ENCODE peak calls at places on chromosome 5, in five cellular contexts. U is PC-9, R is heart right ventricle, K is fibroblast of mammary gland, M is HL-60. D is an unnamed sample.

GRCh38 chr5:128546658-128547281 is 8.7 kb upstream of the FBN2 start:
- DNase-seq in U (peak), R (no peak), K (no peak), M (no peak), D (peak)

GRCh38 chr5:10656176-10656830 is 92.4 kb downstream of the ANKRD33B start:
- DNase-seq in U (no peak), R (no peak), K (peak), M (no peak), D (peak)

GRCh38 chr5:541148-541887 is 17.1 kb upstream of the SLC9A3 start:
- DNase-seq in U (no peak), R (no peak), K (no peak), M (no peak), D (no peak)

GRCh38 chr5:9562101-9562500 is 16.2 kb upstream of the SEMA5A start:
- DNase-seq in U (peak), R (no peak), K (peak), M (no peak), D (no peak)

GRCh38 chr5:132136906-132137305 is 63.3 kb downstream of the CSF2 start:
- DNase-seq in U (no peak), R (no peak), K (peak), M (no peak), D (no peak)

GRCh38 chr5:143543358-143544255 is 140.1 kb upstream of the NR3C1 start:
- DNase-seq in U (no peak), R (no peak), K (peak), M (no peak), D (no peak)

GRCh38 chr5:142320427-142320732 is 4.4 kb downstream of the SPRY4 start:
- DNase-seq in U (no peak), R (no peak), K (no peak), M (no peak), D (no peak)

GRCh38 chr5:132417010-132417439 is 47.5 kb downstream of the SLC22A5 start:
- DNase-seq in U (peak), R (no peak), K (peak), M (no peak), D (no peak)

GRCh38 chr5:74517700-74518099 is 122.8 kb downstream of the ENC1 start:
- DNase-seq in U (no peak), R (peak), K (peak), M (no peak), D (no peak)

GRCh38 chr5:40074801-40075200 is 604.9 kb upstream of the PTGER4 start:
- DNase-seq in U (no peak), R (no peak), K (no peak), M (no peak), D (no peak)

GRCh38 chr5:134911285-134912215 is 6.6 kb downstream of the PCBD2 start:
- DNase-seq in U (no peak), R (no peak), K (peak), M (no peak), D (no peak)

GRCh38 chr5:121188849-121189248 is 662.8 kb upstream of the FTMT start:
- DNase-seq in U (no peak), R (no peak), K (no peak), M (no peak), D (no peak)

GRCh38 chr5:16578474-16578883 is 38.3 kb downstream of the RETREG1 start:
- DNase-seq in U (no peak), R (no peak), K (no peak), M (no peak), D (no peak)

GRCh38 chr5:88298425-88298824 is 29.8 kb upstream of the TMEM161B start:
- DNase-seq in U (no peak), R (no peak), K (peak), M (no peak), D (no peak)

GRCh38 chr5:61327761-61328753 is 4.0 kb upstream of the ZSWIM6 start:
- DNase-seq in U (peak), R (no peak), K (peak), M (no peak), D (no peak)

GRCh38 chr5:157059093-157059539 is at the start of gene HAVCR1:
- DNase-seq in U (no peak), R (no peak), K (no peak), M (no peak), D (no peak)

GRCh38 chr5:14900661-14901461 is 29.3 kb upstream of the ANKH start:
- DNase-seq in U (peak), R (peak), K (peak), M (no peak), D (no peak)

GRCh38 chr5:159184858-159185381 is 24.4 kb downstream of the RNF145 start:
- DNase-seq in U (no peak), R (no peak), K (peak), M (no peak), D (no peak)

GRCh38 chr5:171647043-171647899 is 138.3 kb upstream of the SMIM23 start:
- DNase-seq in U (peak), R (no peak), K (peak), M (no peak), D (no peak)

GRCh38 chr5:141234109-141234508 is 11.0 kb downstream of the PCDHB14 start:
- DNase-seq in U (no peak), R (no peak), K (peak), M (no peak), D (no peak)
- TF ChIP-seq CTCF in U (peak), R (peak), K (peak), M (no peak), D (peak)

GRCh38 chr5:37428044-37428443 is 48.9 kb downstream of the WDR70 start:
- DNase-seq in U (no peak), R (no peak), K (no peak), M (no peak), D (no peak)
- H3K4me3 ChIP-seq in U (no peak), R (no peak), K (no peak), M (no peak), D (no peak)

GRCh38 chr5:6286404-6286803 is 91.9 kb downstream of the MED10 start:
- DNase-seq in U (no peak), R (no peak), K (no peak), M (no peak), D (no peak)

GRCh38 chr5:6287136-6287535 is 91.2 kb downstream of the MED10 start:
- DNase-seq in U (no peak), R (no peak), K (no peak), M (no peak), D (no peak)

GRCh38 chr5:6296524-6296923 is 81.8 kb downstream of the MED10 start:
- DNase-seq in U (no peak), R (no peak), K (peak), M (no peak), D (no peak)

GRCh38 chr5:6291961-6292360 is 86.4 kb downstream of the MED10 start:
- DNase-seq in U (no peak), R (no peak), K (peak), M (no peak), D (no peak)
- TF ChIP-seq CTCF in U (peak), R (peak), K (peak), M (no peak), D (peak)

DNA sequence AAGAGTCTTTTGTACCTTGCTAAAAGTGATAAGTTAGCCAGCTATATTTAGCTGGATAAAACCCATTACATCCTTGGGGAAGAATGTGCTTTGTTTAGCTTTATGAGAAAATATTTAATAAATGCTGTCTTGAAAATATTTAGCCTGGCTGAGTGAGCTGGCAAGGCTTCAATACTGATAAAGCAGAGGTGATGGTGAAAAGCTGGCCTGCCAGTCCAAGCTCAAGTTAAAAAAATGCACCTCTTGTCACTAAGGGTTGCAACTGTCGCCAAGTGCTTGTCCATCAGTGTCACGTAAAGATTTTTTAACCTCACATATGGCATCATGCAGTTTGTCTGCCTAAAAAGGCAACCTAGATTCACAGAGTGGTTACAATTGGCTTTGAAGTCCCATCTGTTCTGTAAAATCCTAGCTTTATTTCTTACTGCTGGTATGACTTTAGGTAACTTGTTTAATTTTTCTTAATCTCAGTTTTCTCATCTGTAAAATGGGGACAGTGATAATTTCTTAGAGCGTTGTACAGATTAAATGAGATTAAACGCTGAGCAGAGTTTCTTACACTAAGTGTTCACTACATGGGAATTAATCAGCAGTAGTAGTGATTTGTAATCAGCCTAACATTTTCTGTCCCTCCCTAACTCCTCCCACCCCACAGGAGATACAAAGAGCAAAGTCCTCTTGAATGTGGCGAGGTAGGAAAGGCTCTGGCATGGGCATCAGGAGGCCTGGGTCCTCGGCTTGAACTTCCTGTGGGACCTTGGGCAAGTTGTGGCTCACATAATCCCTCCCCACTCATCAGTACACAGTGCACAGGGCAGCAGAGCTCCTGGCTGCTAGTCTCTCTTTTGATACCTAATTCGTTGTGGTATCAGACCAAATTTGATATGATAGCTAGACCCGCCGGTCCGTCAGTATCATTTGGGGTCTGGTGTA is 48.7 kb downstream of the PIK3R1 start:
- DNase-seq in U (no peak), R (peak), K (no peak), M (no peak), D (peak)
- H3K4me3 ChIP-seq in U (no peak), R (no peak), K (no peak), M (no peak), D (no peak)

GRCh38 chr5:149429839-149430721 is 51.0 kb upstream of the IL17B start:
- DNase-seq in U (no peak), R (peak), K (no peak), M (peak), D (no peak)
- TF ChIP-seq CTCF in U (no peak), R (peak), K (peak), M (peak), D (no peak)

GRCh38 chr5:141121563-141121962 is at the start of gene PCDHB4:
- DNase-seq in U (no peak), R (peak), K (peak), M (no peak), D (peak)

GRCh38 chr5:141121985-141122384 is 367 bp downstream of the PCDHB4 start:
- DNase-seq in U (no peak), R (no peak), K (no peak), M (no peak), D (no peak)

GRCh38 chr5:141127305-141127704 is 5.7 kb downstream of the PCDHB4 start:
- DNase-seq in U (no peak), R (no peak), K (no peak), M (no peak), D (no peak)
- H3K4me3 ChIP-seq in U (no peak), R (no peak), K (no peak), M (no peak), D (no peak)

DNA sequence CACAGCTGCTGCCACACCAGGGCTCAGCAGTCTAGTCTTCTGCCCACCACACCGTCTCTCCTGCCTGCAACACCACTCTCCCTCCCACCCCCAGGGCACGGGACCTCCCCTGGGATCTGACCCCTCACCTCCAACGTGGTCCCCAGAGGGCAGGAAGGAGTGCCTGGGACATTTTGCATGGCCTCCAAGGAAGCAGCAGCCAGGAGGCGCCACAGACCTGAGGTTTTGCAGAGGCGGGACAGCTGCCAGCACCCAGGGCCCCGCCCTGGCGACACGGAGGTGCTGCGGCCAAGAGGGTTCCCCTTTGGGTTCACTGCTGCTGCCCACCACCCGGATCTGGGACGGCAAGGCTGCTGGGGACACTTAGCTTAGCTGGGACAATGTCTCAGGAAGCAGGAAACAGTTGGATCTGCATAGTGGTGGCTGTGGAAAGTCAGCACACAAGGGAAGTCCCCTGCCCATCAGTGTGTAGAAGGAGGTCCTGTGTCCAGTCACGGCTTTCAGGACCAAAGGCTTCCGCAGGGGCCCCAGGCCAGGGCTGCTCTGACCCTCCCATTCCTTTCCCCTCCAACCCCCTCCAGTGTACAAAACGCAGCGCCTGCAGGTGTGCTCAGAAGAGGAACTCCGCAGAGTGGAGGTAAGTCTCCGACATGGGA is 13.8 kb downstream of the PROP1 start:
- DNase-seq in U (no peak), R (no peak), K (peak), M (no peak), D (peak)
- TF ChIP-seq CTCF in U (peak), R (no peak), K (peak), M (no peak), D (peak)

D was measured in LNCaP clone FGC.